ENCODE peak calls at places on chromosomes 11 and 22, in seven cellular contexts. Y is fibroblast of mammary gland, Z is fibroblast of the aortic adventitia, U is heart right ventricle, R is astrocyte of the cerebellum, W is GM12878, G is K562. B is an unnamed sample.

GRCh38 chr11:20355221-20356219 is 8.0 kb upstream of the HTATIP2 start:
- DNase-seq in Y (peak), Z (peak), U (no peak), R (peak), W (no peak), G (peak), B (no peak)

GRCh38 chr11:105968021-105968697 is 53.9 kb downstream of the MSANTD4 start:
- DNase-seq in Y (peak), Z (peak), U (no peak), R (peak), W (no peak), G (no peak), B (no peak)

GRCh38 chr11:126421243-126421642 is 65.8 kb downstream of the ST3GAL4 start:
- DNase-seq in Y (no peak), Z (no peak), U (peak), R (no peak), W (no peak), G (no peak), B (no peak)

GRCh38 chr11:13276454-13276851 is 1.1 kb upstream of the BMAL1 start:
- DNase-seq in Y (no peak), Z (no peak), U (no peak), R (no peak), W (no peak), G (no peak), B (no peak)

GRCh38 chr11:17354070-17354924 is 2.7 kb downstream of the NCR3LG1 start:
- DNase-seq in Y (peak), Z (peak), U (peak), R (peak), W (peak), G (peak), B (no peak)

GRCh38 chr11:90916706-90917105 is 693.9 kb upstream of the CHORDC1 start:
- DNase-seq in Y (no peak), Z (no peak), U (no peak), R (no peak), W (no peak), G (no peak), B (no peak)

GRCh38 chr22:46763051-46763705 is 728 bp downstream of the TBC1D22A start:
- DNase-seq in Y (peak), Z (peak), U (peak), R (no peak), W (no peak), G (peak), B (no peak)

GRCh38 chr22:46993626-46994025 is 231.2 kb downstream of the TBC1D22A start:
- DNase-seq in Y (no peak), Z (no peak), U (no peak), R (no peak), W (no peak), G (no peak), B (no peak)

GRCh38 chr11:100963375-100963774 is 166.2 kb downstream of the PGR start:
- DNase-seq in Y (no peak), Z (peak), U (no peak), R (no peak), W (no peak), G (no peak), B (no peak)

GRCh38 chr11:35488117-35488516 is 37.3 kb downstream of the PAMR1 start:
- DNase-seq in Y (peak), Z (peak), U (no peak), R (no peak), W (no peak), G (no peak), B (no peak)

GRCh38 chr11:11978098-11978637 is 30.3 kb downstream of the DKK3 start:
- DNase-seq in Y (no peak), Z (no peak), U (no peak), R (no peak), W (no peak), G (no peak), B (no peak)

GRCh38 chr11:16669799-16670415 is 68.5 kb upstream of the C11orf58 start:
- DNase-seq in Y (no peak), Z (no peak), U (no peak), R (peak), W (no peak), G (no peak), B (no peak)

GRCh38 chr22:20128902-20129746 is 2.5 kb upstream of the ZDHHC8 start:
- DNase-seq in Y (peak), Z (peak), U (no peak), R (no peak), W (no peak), G (peak), B (no peak)
- TF ChIP-seq CTCF in Y (peak), Z (peak), U (no peak), R (no peak), W (peak), G (peak), B (peak)

DNA sequence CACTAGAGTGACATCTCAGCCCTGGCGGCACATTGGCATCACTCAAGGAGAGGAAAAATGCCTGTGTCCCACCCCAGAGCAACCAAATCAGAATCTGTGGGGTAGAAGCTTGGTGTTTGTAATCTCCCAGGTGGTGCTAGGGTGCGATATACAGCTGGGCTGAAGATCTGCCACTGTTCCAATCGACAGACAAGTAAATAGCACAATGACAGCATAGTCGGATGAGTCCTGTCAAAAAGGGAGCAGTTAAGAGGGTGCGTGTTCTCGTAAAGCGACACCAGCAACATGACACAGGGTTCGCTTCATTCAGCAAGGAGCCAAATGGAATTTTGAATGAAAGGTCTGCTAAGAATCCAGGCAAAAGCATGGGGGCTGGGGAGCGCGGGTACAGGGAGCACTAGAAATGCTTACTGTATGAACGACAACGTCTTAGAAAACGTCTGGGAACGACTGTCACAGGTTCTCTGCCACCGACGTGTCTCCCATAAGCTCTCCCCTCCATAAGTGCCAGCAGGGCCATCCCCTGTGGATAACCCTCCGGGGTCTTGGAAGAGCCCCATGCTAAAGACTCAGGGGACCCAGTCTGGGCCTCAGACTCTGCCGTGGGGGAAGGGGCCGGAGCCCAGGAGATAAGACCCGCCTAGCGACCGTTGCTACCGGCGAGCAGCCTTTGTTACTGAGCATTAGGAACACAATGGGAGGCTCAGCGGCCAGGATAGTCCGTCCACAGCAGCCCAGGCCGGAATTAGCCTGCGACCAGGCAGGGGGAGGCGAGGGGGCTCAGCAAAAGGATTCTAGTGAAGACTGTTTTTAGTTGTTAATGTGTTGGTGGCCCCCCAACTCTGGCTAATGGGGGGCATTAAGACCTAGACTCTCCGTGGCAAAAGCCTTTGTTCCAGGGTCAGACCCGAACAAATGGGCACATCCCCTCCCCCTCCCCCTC is 20.8 kb downstream of the ADA2 start:
- DNase-seq in Y (peak), Z (peak), U (peak), R (no peak), W (no peak), G (peak), B (no peak)
- H3K4me3 ChIP-seq in Y (peak), Z (peak), U (peak), R (peak), W (no peak), G (no peak), B (no peak)

GRCh38 chr22:23376256-23376655 is 195.9 kb downstream of the BCR start:
- DNase-seq in Y (peak), Z (no peak), U (no peak), R (no peak), W (peak), G (peak), B (no peak)
- TF ChIP-seq CTCF in Y (peak), Z (peak), U (no peak), R (no peak), W (peak), G (peak), B (peak)

GRCh38 chr11:81870815-81871214 is 862.8 kb downstream of the FAM181B start:
- DNase-seq in Y (no peak), Z (no peak), U (no peak), R (no peak), W (no peak), G (no peak), B (no peak)

GRCh38 chr11:81874627-81875026 is 859.0 kb downstream of the FAM181B start:
- DNase-seq in Y (no peak), Z (no peak), U (no peak), R (no peak), W (peak), G (no peak), B (no peak)

GRCh38 chr11:81869337-81870065 is 864.2 kb downstream of the FAM181B start:
- DNase-seq in Y (peak), Z (no peak), U (no peak), R (peak), W (peak), G (no peak), B (no peak)

DNA sequence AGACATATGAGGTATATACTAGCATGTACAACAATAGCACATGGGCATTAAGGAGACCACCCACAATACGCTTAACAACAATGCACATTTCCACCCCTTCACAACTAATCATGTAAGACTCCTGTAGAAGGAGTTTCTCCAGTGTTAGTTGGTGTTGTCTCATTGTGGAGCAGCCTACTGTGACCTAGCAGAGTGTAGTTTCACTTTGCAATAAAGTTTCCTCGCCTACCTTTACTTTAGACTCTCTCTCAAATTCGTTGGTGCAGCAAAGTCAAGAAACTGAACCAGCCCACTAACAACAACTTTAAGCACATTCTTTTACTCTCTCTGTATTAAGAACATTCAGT is 863.6 kb downstream of the FAM181B start:
- DNase-seq in Y (no peak), Z (no peak), U (no peak), R (no peak), W (no peak), G (no peak), B (no peak)
- H3K4me3 ChIP-seq in Y (no peak), Z (no peak), U (no peak), R (no peak), W (peak), G (no peak), B (no peak)

GRCh38 chr11:67355023-67355793 is 1.9 kb upstream of the POLD4 start:
- DNase-seq in Y (no peak), Z (no peak), U (no peak), R (no peak), W (no peak), G (no peak), B (no peak)

GRCh38 chr11:67355794-67356550 is 2.6 kb upstream of the POLD4 start:
- DNase-seq in Y (no peak), Z (no peak), U (no peak), R (no peak), W (no peak), G (no peak), B (no peak)

GRCh38 chr11:67352546-67353316 is 615 bp downstream of the POLD4 start:
- DNase-seq in Y (no peak), Z (no peak), U (peak), R (no peak), W (no peak), G (peak), B (no peak)

GRCh38 chr11:67353317-67354313 is at the start of gene POLD4:
- DNase-seq in Y (peak), Z (peak), U (peak), R (peak), W (peak), G (peak), B (peak)

GRCh38 chr11:67354314-67355022 is 1.1 kb upstream of the POLD4 start:
- DNase-seq in Y (peak), Z (peak), U (peak), R (no peak), W (no peak), G (peak), B (peak)
- TF ChIP-seq CTCF in Y (peak), Z (peak), U (no peak), R (no peak), W (no peak), G (peak), B (peak)

DNA sequence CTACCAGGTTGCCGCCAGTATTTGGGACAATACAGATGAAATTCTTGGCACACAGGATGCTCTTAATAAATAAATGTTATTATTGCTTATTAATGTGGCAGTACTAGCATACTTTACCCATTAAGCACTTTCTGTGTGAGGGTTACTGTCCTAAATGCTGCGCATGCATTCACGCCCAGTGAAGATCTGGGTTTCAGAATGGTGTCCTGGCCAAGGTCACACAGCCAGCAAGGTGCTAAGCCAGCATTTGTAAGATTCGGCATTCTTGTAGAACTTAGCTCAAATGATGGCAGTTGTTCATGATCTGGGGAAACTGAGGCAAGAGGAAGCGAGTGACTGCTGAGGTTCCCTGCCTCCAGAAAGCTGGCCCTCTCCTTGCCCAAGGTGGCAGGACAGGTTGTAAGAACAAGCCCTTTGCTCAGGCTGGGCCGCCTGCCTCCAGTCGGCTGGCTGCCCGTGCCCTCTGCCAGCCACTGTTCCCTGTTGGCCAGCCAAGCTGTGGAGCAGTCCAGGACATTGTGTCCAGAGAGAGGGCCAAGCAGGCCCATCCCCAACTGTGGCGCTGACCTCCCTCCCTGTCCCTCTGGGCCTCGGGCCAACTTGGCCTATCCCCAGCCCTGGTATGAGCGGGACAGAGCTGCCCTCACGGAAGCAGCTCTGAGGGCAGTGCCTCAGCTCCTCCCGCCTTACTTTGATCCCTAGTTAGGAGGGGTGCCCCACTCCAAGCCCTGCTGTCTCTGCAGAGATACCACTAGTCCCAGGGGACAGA is 28.8 kb downstream of the TOB2 start:
- DNase-seq in Y (no peak), Z (no peak), U (peak), R (no peak), W (no peak), G (no peak), B (no peak)
- H3K4me3 ChIP-seq in Y (no peak), Z (no peak), U (no peak), R (no peak), W (no peak), G (no peak), B (no peak)

DNA sequence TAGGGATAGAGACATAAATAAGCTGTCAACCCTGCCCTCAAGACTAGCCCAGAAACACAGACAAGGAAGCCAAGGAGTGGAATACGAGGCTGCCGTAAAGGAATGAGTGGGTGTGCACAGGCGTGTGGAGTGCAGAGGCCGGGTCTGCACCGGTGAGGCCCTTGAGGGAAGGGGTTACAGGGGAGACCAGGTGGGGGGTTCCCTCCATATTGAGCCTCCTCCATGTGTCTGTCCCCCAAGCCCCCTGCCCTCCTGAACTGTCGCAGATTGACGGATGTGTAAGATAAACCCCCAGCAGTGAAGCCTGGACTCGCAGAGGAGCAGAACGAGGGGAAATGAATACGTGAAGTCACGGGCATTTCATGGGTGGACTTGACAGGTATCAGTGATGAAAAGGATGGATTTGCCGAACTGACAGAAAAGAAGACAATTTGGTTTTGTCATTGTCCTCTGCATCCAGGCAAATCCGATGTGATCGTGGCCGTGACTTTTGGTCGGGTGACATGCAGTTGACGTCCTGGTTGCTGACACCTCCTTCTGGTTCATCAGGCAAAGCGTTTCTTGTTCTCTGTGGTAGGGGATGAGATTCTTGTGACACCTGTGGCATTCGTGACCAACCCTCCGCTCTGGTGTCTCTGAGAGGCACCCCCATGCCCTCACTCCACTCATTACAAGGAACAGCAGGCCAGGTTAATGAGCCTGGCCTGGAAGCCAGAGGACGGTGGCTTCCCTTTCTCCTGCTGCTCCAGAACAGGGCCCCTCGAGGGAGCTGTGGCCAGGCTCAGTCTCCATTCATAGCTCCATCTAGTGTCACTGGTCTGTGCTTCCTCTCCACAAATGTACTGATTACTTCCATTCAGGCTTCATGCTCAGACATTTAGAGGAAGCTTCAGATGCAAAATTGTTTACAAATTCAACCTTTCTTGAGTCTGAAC is 223.1 kb upstream of the B3GAT1 start:
- DNase-seq in Y (no peak), Z (no peak), U (no peak), R (no peak), W (no peak), G (no peak), B (no peak)
- TF ChIP-seq CTCF in Y (no peak), Z (no peak), U (no peak), R (no peak), W (no peak), G (no peak), B (no peak)

GRCh38 chr11:29956076-29956556 is 60.7 kb downstream of the KCNA4 start:
- DNase-seq in Y (no peak), Z (no peak), U (no peak), R (no peak), W (no peak), G (no peak), B (no peak)
- H3K4me3 ChIP-seq in Y (no peak), Z (no peak), U (no peak), R (no peak), W (no peak), G (no peak), B (no peak)

B was measured in AG09309.